ENCODE peak calls at places on chromosome 16, in eight cellular contexts. R, A, Q, N, J, L, V and K are unnamed samples.

GRCh38 chr16:72021043-72021442 is 12.5 kb downstream of the DHODH start:
- DNase-seq in V (no peak), L (no peak), J (no peak), R (peak), N (no peak), A (no peak), Q (peak), K (no peak)

GRCh38 chr16:72126429-72126765 is 32.8 kb downstream of the DHX38 start:
- DNase-seq in A (no peak), N (no peak), J (peak), L (no peak), Q (no peak), R (no peak), V (no peak), K (no peak)

GRCh38 chr16:58907297-58907696 is 173.2 kb upstream of the GOT2 start:
- DNase-seq in Q (no peak), J (no peak), A (no peak), R (no peak), N (no peak), V (no peak), L (no peak), K (no peak)

GRCh38 chr16:77869997-77870813 is 81.8 kb downstream of the VAT1L start:
- DNase-seq in L (no peak), R (no peak), V (peak), Q (peak), J (peak), A (no peak), N (no peak), K (peak)

GRCh38 chr16:89257281-89257731 is 39.8 kb downstream of the ZNF778 start:
- DNase-seq in L (no peak), Q (no peak), A (no peak), V (no peak), N (no peak), J (no peak), R (peak), K (peak)

GRCh38 chr16:15434425-15435215 is at the start of gene BMERB1:
- DNase-seq in N (peak), Q (peak), J (peak), A (peak), V (peak), L (peak), R (peak), K (peak)

GRCh38 chr16:361341-361871 is 8.9 kb upstream of the AXIN1 start:
- DNase-seq in V (no peak), Q (no peak), A (no peak), L (no peak), J (no peak), N (no peak), R (no peak), K (no peak)

GRCh38 chr16:15682105-15682570 is 32.1 kb downstream of the NDE1 start:
- DNase-seq in R (peak), A (no peak), Q (peak), V (peak), J (no peak), L (peak), N (no peak), K (peak)

GRCh38 chr16:7332611-7333010 is at the start of gene RBFOX1:
- DNase-seq in V (no peak), J (no peak), R (no peak), N (no peak), A (no peak), L (no peak), Q (peak), K (no peak)

GRCh38 chr16:56970934-56971767 is 9.4 kb downstream of the CETP start:
- DNase-seq in V (no peak), N (no peak), A (no peak), L (no peak), Q (no peak), J (no peak), R (no peak), K (no peak)

GRCh38 chr16:75491876-75492275 is 3.4 kb downstream of the CHST6 start:
- DNase-seq in L (no peak), V (no peak), N (no peak), A (no peak), R (peak), J (no peak), Q (peak), K (no peak)

GRCh38 chr16:13032911-13033310 is 131.5 kb downstream of the SHISA9 start:
- DNase-seq in Q (no peak), V (no peak), R (no peak), N (no peak), A (no peak), J (no peak), L (no peak), K (no peak)

GRCh38 chr16:22282254-22282892 is 14.8 kb upstream of the POLR3E start:
- DNase-seq in R (no peak), V (no peak), N (no peak), Q (no peak), L (no peak), J (no peak), A (no peak), K (no peak)

GRCh38 chr16:27304881-27305280 is 8.9 kb upstream of the IL4R start:
- DNase-seq in J (peak), Q (no peak), L (no peak), N (no peak), V (no peak), A (no peak), R (no peak), K (no peak)

GRCh38 chr16:72873853-72874252 is 174.1 kb downstream of the ZFHX3 start:
- DNase-seq in N (no peak), Q (no peak), A (no peak), L (no peak), R (no peak), J (no peak), V (no peak), K (no peak)

GRCh38 chr16:15726715-15727114 is 76.7 kb downstream of the NDE1 start:
- DNase-seq in L (no peak), A (no peak), J (no peak), N (no peak), V (peak), Q (no peak), R (no peak), K (no peak)

GRCh38 chr16:11359370-11359769 is 14.1 kb downstream of the RMI2 start:
- DNase-seq in R (no peak), L (no peak), N (no peak), V (no peak), Q (no peak), J (no peak), A (no peak), K (peak)

GRCh38 chr16:8572919-8573724 is 17.2 kb downstream of the TMEM114 start:
- DNase-seq in J (peak), A (no peak), L (no peak), Q (peak), R (no peak), V (no peak), N (no peak), K (peak)

GRCh38 chr16:53043462-53043861 is 9.2 kb downstream of the CHD9NB start:
- DNase-seq in N (no peak), R (no peak), J (no peak), V (peak), A (no peak), L (no peak), Q (no peak), K (peak)

GRCh38 chr16:53041196-53041977 is 11.3 kb downstream of the CHD9NB start:
- DNase-seq in L (no peak), V (peak), R (peak), N (peak), Q (no peak), J (no peak), A (peak), K (peak)

GRCh38 chr16:53045554-53046250 is 7.0 kb downstream of the CHD9NB start:
- DNase-seq in L (no peak), Q (no peak), R (no peak), A (peak), V (peak), J (no peak), N (no peak), K (no peak)

GRCh38 chr16:53042235-53042645 is 10.5 kb downstream of the CHD9NB start:
- DNase-seq in N (no peak), Q (no peak), V (no peak), L (no peak), A (no peak), R (no peak), J (no peak), K (no peak)

DNA sequence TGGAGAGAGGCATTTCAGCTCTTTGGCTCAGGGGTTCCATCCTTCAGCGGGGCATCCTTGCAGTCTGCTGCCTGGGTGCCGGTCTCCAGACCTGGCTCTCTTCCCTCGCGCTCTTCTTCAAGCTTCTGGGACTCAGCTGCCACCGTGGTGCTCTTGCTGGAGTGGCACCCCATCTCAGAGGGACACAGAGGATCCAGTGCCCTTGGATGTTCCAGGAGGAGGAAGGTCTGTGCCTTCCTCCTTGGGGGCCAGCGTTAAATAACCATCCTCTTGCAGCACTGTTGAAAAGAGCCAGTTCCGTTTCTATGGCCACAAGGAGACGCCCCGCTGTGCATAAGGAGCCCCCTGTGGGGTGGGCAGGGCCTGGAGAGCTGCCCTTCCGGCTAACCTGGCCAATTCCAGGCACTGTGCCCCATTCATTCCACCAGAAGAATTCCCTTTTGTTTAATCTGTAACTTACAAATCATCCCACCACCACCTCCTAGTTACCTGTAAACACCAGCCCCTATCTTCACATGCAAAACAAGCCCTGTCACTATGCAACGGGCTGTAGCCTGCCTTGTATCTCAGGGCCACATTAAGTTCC is 8.6 kb downstream of the CHD9NB start:
- DNase-seq in Q (no peak), L (no peak), J (no peak), R (no peak), A (no peak), N (no peak), V (peak), K (peak)
- TF ChIP-seq CTCF in Q (no peak), L (no peak), J (no peak), R (no peak), A (no peak), N (no peak), V (no peak), K (no peak)

DNA sequence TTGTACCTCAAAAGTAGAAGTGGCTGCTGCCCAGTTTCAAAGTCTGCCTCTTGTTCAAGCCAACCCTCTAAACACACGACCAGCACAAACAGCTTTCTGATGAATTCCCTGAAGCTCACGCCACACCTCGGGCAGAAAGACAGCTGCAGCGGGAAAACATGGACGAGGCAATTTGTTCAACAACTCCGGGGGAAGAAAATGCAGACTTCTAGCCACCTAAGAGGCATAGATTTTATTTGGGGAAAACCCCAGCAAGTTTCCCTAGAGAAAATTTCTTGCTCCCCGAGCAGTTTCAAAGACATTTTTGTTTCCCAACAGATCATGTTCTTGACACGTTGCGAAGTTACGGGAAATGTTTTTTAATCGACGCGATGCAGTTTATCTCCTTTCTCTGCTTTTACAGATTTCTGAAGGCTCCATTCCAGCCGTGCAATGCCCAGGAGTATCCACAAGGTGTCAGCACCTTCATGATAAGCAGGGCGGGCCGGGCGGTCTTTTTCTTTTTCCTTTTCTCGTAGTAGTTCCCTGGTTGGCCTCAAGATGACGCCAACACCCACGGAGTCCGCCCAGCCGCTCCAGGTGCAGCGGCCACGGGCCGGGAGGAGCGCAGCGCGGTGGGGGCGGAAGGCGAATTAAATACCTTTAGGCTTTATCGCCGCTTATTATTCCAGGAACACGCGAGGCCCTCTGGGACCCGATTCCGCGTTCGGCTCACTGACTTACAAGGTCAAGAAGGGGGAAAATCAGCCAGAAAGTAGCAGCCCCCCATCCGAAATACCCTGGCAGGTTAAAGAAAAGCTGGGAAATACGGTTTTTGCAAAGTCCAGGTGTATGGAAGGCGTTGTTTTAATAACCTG is 2.9 kb upstream of the FOXC2 start:
- DNase-seq in A (peak), V (peak), J (peak), R (peak), L (peak), N (peak), Q (peak), K (peak)
- H3K4me3 ChIP-seq in A (no peak), V (no peak), J (no peak), R (no peak), L (no peak), N (peak), Q (peak), K (peak)

GRCh38 chr16:29698484-29699323 is 19.7 kb downstream of the QPRT start:
- DNase-seq in A (no peak), Q (no peak), R (no peak), L (no peak), J (no peak), V (no peak), N (no peak), K (no peak)
- TF ChIP-seq CTCF in A (no peak), Q (no peak), R (no peak), L (no peak), J (no peak), V (no peak), N (no peak), K (no peak)

GRCh38 chr16:52494145-52494544 is 52.8 kb downstream of the TOX3 start:
- DNase-seq in A (no peak), L (no peak), V (no peak), N (no peak), J (no peak), R (no peak), Q (no peak), K (no peak)

GRCh38 chr16:52489894-52490293 is 57.0 kb downstream of the TOX3 start:
- DNase-seq in R (no peak), L (no peak), A (no peak), Q (no peak), V (no peak), J (no peak), N (no peak), K (no peak)

GRCh38 chr16:52494621-52495020 is 52.3 kb downstream of the TOX3 start:
- DNase-seq in L (no peak), V (no peak), A (no peak), Q (no peak), R (no peak), N (no peak), J (no peak), K (no peak)

GRCh38 chr16:52491216-52491615 is 55.7 kb downstream of the TOX3 start:
- DNase-seq in R (no peak), V (no peak), J (no peak), L (no peak), N (no peak), Q (no peak), A (no peak), K (no peak)

GRCh38 chr16:52492789-52493357 is 54.1 kb downstream of the TOX3 start:
- DNase-seq in N (no peak), L (no peak), J (no peak), Q (no peak), R (no peak), V (no peak), A (no peak), K (no peak)
- H3K4me3 ChIP-seq in N (no peak), L (no peak), J (no peak), Q (no peak), R (no peak), V (no peak), A (no peak), K (no peak)

GRCh38 chr16:31452631-31453106 is 6.6 kb upstream of the ARMC5 start:
- DNase-seq in L (no peak), A (peak), J (peak), R (no peak), Q (no peak), V (no peak), N (peak), K (peak)

GRCh38 chr16:31455601-31456314 is 3.5 kb upstream of the ARMC5 start:
- DNase-seq in L (peak), J (no peak), A (peak), V (no peak), N (no peak), Q (peak), R (peak), K (peak)

GRCh38 chr16:31453255-31454204 is 5.8 kb upstream of the ARMC5 start:
- DNase-seq in A (peak), R (no peak), V (peak), L (no peak), Q (peak), J (peak), N (peak), K (peak)

GRCh38 chr16:31451201-31451600 is 8.1 kb upstream of the ARMC5 start:
- DNase-seq in N (no peak), J (peak), L (no peak), A (peak), Q (no peak), R (no peak), V (no peak), K (no peak)

GRCh38 chr16:31451681-31452351 is 7.5 kb upstream of the ARMC5 start:
- DNase-seq in J (peak), N (peak), L (no peak), R (peak), Q (peak), V (no peak), A (peak), K (peak)
- TF ChIP-seq CTCF in J (no peak), N (peak), L (no peak), R (peak), Q (peak), V (peak), A (peak), K (peak)

GRCh38 chr16:29663829-29664132 is 734 bp downstream of the SPN start:
- DNase-seq in A (no peak), R (no peak), L (no peak), V (no peak), N (no peak), J (no peak), Q (no peak), K (no peak)

GRCh38 chr16:29662000-29662728 is 883 bp upstream of the SPN start:
- DNase-seq in A (no peak), R (no peak), N (no peak), Q (no peak), J (no peak), V (no peak), L (no peak), K (no peak)

GRCh38 chr16:29664133-29664912 is 1.3 kb downstream of the SPN start:
- DNase-seq in Q (no peak), R (no peak), L (peak), N (no peak), A (no peak), J (no peak), V (peak), K (no peak)

GRCh38 chr16:29663020-29663828 is at the start of gene SPN:
- DNase-seq in L (peak), R (no peak), Q (peak), V (peak), N (no peak), J (no peak), A (no peak), K (no peak)

DNA sequence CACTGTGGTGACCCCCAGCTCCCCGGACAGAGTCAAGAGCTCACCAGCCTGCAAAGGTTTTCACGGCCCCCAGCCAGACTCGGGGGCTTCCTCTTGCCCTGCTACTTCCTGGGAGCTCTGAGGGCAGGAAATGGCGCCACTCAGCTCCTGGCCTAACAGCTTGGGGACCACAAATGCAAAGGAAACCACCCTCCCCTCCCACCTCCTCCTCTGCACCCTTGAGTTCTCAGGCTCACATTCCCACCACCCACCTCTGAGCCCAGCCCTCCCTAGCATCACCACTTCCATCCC is 373 bp upstream of the SPN start:
- DNase-seq in A (no peak), L (peak), V (peak), N (no peak), Q (no peak), J (no peak), R (no peak), K (no peak)
- H3K4me3 ChIP-seq in A (no peak), L (peak), V (no peak), N (no peak), Q (no peak), J (no peak), R (no peak), K (no peak)

DNA sequence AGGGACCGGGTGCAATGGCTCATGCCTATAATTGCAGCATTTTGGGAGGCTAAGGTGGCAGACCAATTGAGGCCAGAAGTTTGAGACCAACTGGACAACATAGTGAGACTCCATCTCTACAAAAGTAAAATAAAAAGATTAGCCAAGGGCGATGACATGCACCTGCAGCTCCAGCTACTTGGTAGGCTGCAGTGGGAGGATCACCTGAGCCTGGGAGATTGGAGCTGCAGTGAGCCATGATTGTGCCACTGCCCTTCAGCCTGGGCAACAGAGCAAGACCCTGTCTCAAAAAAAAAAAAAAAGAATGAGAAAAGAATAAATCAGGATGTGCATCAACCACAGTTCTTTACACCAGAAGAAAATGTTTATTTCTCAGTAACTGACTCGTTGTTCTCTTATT is 76.0 kb downstream of the CACNG3 start:
- DNase-seq in N (no peak), R (no peak), L (no peak), J (no peak), Q (no peak), A (no peak), V (no peak), K (no peak)
- TF ChIP-seq CTCF in N (no peak), R (no peak), L (no peak), J (no peak), Q (no peak), A (no peak), V (no peak), K (no peak)

DNA sequence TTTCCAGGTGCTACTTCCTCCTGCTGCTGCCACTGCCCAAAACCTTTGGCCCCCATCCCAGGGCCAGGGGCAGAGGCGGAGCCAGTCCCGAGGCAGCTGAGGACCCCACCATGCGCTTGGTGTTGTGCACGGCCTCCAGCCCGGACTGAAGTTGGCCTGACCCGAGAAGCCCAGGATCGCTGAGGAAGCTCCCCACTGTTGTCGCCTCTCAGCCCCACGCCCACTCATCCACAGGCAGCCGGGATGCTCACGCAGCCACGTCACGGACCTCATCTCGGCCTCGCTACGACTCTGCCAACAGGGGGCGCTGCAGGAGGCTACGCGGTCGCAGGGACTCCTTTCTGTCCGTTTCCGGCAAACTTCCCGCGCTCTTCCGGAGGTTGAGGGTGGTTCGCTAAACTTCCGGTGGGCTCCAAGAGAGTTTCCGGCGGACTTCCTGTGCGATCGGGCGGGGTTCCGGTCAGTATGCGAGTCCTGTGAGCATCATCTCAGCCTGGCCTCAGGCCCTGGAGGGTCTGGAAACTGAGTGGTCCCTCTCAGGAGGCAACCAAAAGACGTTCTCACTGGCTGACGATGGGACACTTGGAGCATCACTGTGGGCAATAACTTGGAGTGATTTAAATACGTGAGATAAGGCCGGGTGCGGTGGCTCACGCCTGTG is 12.4 kb downstream of the ZG16B start:
- DNase-seq in A (peak), N (peak), V (peak), J (no peak), R (peak), L (peak), Q (peak), K (peak)
- H3K4me3 ChIP-seq in A (peak), N (no peak), V (no peak), J (no peak), R (peak), L (peak), Q (no peak), K (peak)

GRCh38 chr16:63714876-63715275 is 1407.0 kb downstream of the CDH11 start:
- DNase-seq in V (no peak), Q (no peak), L (no peak), A (no peak), J (no peak), R (no peak), N (no peak), K (no peak)
- TF ChIP-seq CTCF in V (no peak), Q (no peak), L (no peak), A (no peak), J (no peak), R (no peak), N (no peak), K (no peak)